ENCODE peak calls at places on chromosomes 2 and 18, in nine cellular contexts. E is mammary epithelial cell, Q is endodermal cell, B is transverse colon, G is GM23248, U is SJSA1, H is BJ, J is mesenchymal stem cell, O is astrocyte. D is an unnamed sample. For H3K36me3 and H3K27me3, the result is how much of the 10 kb centered on the place peaks cover.

GRCh38 chr18:40222736-40223135 is 1732.3 kb upstream of the PIK3C3 start:
- DNase-seq in Q (no peak), J (peak), H (no peak), U (no peak), B (no peak), O (peak), G (peak), E (no peak), D (peak)

GRCh38 chr2:55865095-55865835 is 58.3 kb downstream of the EFEMP1 start:
- DNase-seq in J (peak), U (no peak), O (peak), E (peak), H (no peak), G (peak), Q (no peak), B (no peak), D (no peak)

GRCh38 chr2:55096586-55096985 is 46.3 kb upstream of the RTN4 start:
- DNase-seq in U (no peak), H (no peak), O (no peak), E (no peak), B (no peak), J (no peak), Q (no peak), G (no peak), D (no peak)

GRCh38 chr18:58601468-58602266 is 27.2 kb downstream of the ALPK2 start:
- DNase-seq in U (no peak), B (no peak), Q (peak), O (no peak), E (no peak), J (no peak), H (no peak), G (no peak), D (no peak)

GRCh38 chr2:177314194-177314593 is 49.7 kb upstream of the NFE2L2 start:
- DNase-seq in Q (no peak), E (peak), J (peak), B (no peak), U (no peak), H (peak), O (peak), G (peak), D (no peak)

GRCh38 chr18:39223283-39223682 is 1657.7 kb upstream of the CELF4 start:
- DNase-seq in E (no peak), B (no peak), Q (no peak), J (no peak), U (no peak), G (no peak), H (no peak), O (no peak), D (no peak)

GRCh38 chr18:57353137-57353939 is 981 bp downstream of the ST8SIA3 start:
- DNase-seq in B (no peak), G (no peak), U (no peak), Q (peak), O (no peak), E (no peak), H (no peak), J (no peak), D (no peak)

GRCh38 chr2:237723613-237724012 is 75.0 kb upstream of the RBM44 start:
- DNase-seq in Q (peak), G (peak), E (peak), J (peak), O (peak), B (peak), U (no peak), H (no peak), D (peak)

GRCh38 chr2:132875193-132875592 is 205.2 kb upstream of the LYPD1 start:
- DNase-seq in O (no peak), B (no peak), J (no peak), E (no peak), H (no peak), G (no peak), U (no peak), Q (peak), D (no peak)

GRCh38 chr18:59047321-59047991 is 92.2 kb upstream of the SEC11C start:
- DNase-seq in H (no peak), U (no peak), Q (no peak), O (no peak), E (no peak), B (no peak), G (no peak), J (no peak), D (no peak)

GRCh38 chr18:72544092-72544886 is at the start of gene CBLN2:
- DNase-seq in H (no peak), E (peak), J (no peak), U (peak), B (peak), Q (peak), G (peak), O (peak), D (peak)

GRCh38 chr2:120435671-120436459 is 89.9 kb downstream of the INHBB start:
- DNase-seq in J (no peak), E (no peak), H (no peak), B (no peak), O (no peak), Q (peak), U (no peak), G (no peak), D (no peak)

GRCh38 chr2:237451582-237452469 is 35.2 kb upstream of the MLPH start:
- DNase-seq in G (no peak), E (no peak), O (no peak), Q (peak), U (no peak), J (no peak), H (no peak), B (no peak), D (no peak)

GRCh38 chr18:62407660-62408059 is 82.5 kb downstream of the TNFRSF11A start:
- DNase-seq in O (no peak), G (no peak), H (no peak), Q (no peak), E (no peak), J (no peak), U (no peak), B (no peak), D (no peak)

GRCh38 chr2:190984595-190984994 is 29.4 kb downstream of the STAT1 start:
- DNase-seq in J (no peak), Q (no peak), U (no peak), G (peak), B (no peak), E (peak), O (peak), H (no peak), D (peak)

GRCh38 chr18:37188016-37188791 is 359.3 kb downstream of the KIAA1328 start:
- DNase-seq in E (no peak), B (no peak), J (no peak), Q (no peak), H (no peak), U (no peak), O (peak), G (peak), D (peak)

GRCh38 chr18:6629635-6630140 is 99.8 kb upstream of the ARHGAP28 start:
- DNase-seq in H (no peak), O (peak), Q (no peak), G (peak), E (peak), B (no peak), U (no peak), J (no peak), D (no peak)

GRCh38 chr2:138846216-138846821 is 66.1 kb upstream of the NXPH2 start:
- DNase-seq in E (peak), Q (no peak), U (peak), G (peak), B (no peak), J (peak), O (no peak), H (no peak), D (no peak)

GRCh38 chr2:100213595-100213994 is 71.2 kb upstream of the AFF3 start:
- DNase-seq in J (no peak), U (no peak), H (no peak), G (no peak), B (peak), Q (no peak), E (no peak), O (no peak), D (peak)

GRCh38 chr18:39455300-39455699 is 1889.7 kb upstream of the CELF4 start:
- DNase-seq in J (peak), O (peak), H (no peak), B (no peak), Q (no peak), E (peak), G (peak), U (no peak), D (peak)

DNA sequence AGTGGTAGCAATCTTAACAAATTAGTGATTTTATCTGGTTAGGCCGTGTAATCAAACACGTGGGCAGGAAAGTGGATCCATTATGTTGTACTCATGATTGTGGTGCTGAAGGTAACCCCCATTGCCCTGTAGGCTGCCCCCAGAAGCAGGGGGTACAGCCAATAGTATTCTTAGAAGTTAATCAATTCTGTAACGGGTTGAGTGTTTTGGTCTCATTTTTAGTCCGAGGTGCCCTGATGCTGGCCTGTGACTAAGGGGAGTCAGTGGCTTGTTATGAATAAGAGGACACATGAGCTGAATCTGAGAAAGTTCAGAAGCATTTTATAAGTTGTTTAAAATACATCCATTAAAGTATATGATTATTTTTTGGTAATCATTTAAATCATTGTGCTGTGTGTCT is 8.6 kb downstream of the EPAS1 start:
- DNase-seq in G (no peak), U (no peak), H (no peak), O (no peak), B (no peak), Q (no peak), J (no peak), E (no peak), D (no peak)
- H3K4me3 ChIP-seq in G (no peak), U (no peak), H (no peak), O (no peak), B (no peak), Q (no peak), J (no peak), E (no peak), D (no peak)

GRCh38 chr2:118102433-118103082 is 14.3 kb downstream of the INSIG2 start:
- DNase-seq in J (no peak), E (peak), O (peak), Q (no peak), B (no peak), U (no peak), G (peak), H (no peak), D (no peak)

GRCh38 chr2:118098307-118098706 is 10.0 kb downstream of the INSIG2 start:
- DNase-seq in G (no peak), B (no peak), O (no peak), Q (no peak), J (no peak), H (no peak), E (no peak), U (no peak), D (no peak)

GRCh38 chr2:118105497-118105896 is 17.2 kb downstream of the INSIG2 start:
- DNase-seq in U (no peak), H (no peak), O (no peak), E (no peak), G (no peak), J (no peak), B (no peak), Q (no peak), D (no peak)

GRCh38 chr2:118103963-118104942 is 16.0 kb downstream of the INSIG2 start:
- DNase-seq in Q (no peak), G (no peak), J (no peak), B (no peak), E (no peak), O (no peak), U (no peak), H (no peak), D (no peak)
- H3K36me3 ChIP-seq in Q (under half), G (under half), J (half or more), B (under half), E (under half), O (under half), U (under half), H (under half), D (under half)

GRCh38 chr2:203873921-203874631 is 6.5 kb downstream of the CTLA4 start:
- DNase-seq in O (no peak), H (no peak), Q (no peak), G (no peak), J (no peak), E (peak), U (no peak), B (no peak), D (no peak)

GRCh38 chr2:203875471-203875870 is 7.9 kb downstream of the CTLA4 start:
- DNase-seq in G (no peak), J (no peak), U (no peak), H (no peak), E (no peak), B (no peak), Q (no peak), O (no peak), D (no peak)

GRCh38 chr2:203870942-203871341 is 3.4 kb downstream of the CTLA4 start:
- DNase-seq in E (no peak), O (no peak), H (no peak), J (no peak), U (no peak), B (no peak), G (no peak), Q (no peak), D (no peak)

GRCh38 chr2:203871371-203871983 is 3.9 kb downstream of the CTLA4 start:
- DNase-seq in G (no peak), Q (no peak), J (no peak), U (no peak), B (no peak), H (no peak), O (no peak), E (no peak), D (no peak)

GRCh38 chr2:203873461-203873860 is 5.9 kb downstream of the CTLA4 start:
- DNase-seq in U (no peak), H (no peak), Q (no peak), E (no peak), B (no peak), O (no peak), J (no peak), G (no peak), D (no peak)
- H3K27me3 ChIP-seq in U (under half), H (under half), Q (under half), E (under half), B (under half), O (under half), J (under half), G (half or more), D (under half)

GRCh38 chr2:234212534-234212933 is 162.0 kb downstream of the SPP2 start:
- DNase-seq in O (no peak), E (no peak), U (no peak), J (no peak), H (no peak), G (no peak), B (no peak), Q (no peak), D (no peak)
- H3K4me3 ChIP-seq in O (no peak), E (no peak), U (no peak), J (no peak), H (no peak), G (no peak), B (no peak), Q (no peak), D (no peak)

DNA sequence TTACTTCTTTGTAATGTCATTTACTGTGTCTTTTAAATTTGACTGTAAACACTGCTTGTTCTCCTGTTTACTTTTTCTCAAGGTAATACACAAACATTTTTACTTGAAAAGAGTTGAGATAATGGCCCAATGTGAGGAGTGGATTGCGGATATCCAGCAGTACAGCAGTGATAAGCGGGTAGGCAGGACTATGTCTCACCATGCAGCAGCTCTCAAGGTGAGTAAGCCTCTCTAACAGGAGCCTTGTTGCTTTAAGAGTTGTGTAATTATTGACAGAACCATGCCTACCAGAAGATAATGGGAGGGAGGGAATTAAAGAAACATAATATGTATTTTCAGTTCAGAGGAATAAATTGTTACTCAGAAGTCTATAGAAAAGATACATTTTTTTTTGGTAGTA is 16.5 kb upstream of the TTC27 start:
- DNase-seq in J (no peak), Q (no peak), G (no peak), H (no peak), B (no peak), O (no peak), U (no peak), E (no peak), D (no peak)
- H3K36me3 ChIP-seq in J (half or more), Q (half or more), G (half or more), H (under half), B (under half), O (under half), U (half or more), E (under half), D (under half)

GRCh38 chr2:108905906-108906305 is 83.1 kb downstream of the EDAR start:
- DNase-seq in O (no peak), Q (peak), J (no peak), E (no peak), U (no peak), G (no peak), H (no peak), B (no peak), D (no peak)
- H3K27me3 ChIP-seq in O (under half), Q (under half), J (under half), E (under half), U (under half), G (half or more), H (under half), B (under half), D (under half)

GRCh38 chr2:61338447-61338846 is 132.4 kb downstream of the USP34 start:
- DNase-seq in B (no peak), H (no peak), O (no peak), Q (no peak), U (no peak), G (no peak), E (no peak), J (no peak), D (no peak)
- H3K4me3 ChIP-seq in B (no peak), H (no peak), O (no peak), Q (no peak), U (no peak), G (no peak), E (no peak), J (no peak), D (no peak)

GRCh38 chr18:9570255-9570654 is 44.1 kb downstream of the PPP4R1 start:
- DNase-seq in Q (no peak), G (no peak), H (no peak), E (no peak), O (no peak), B (no peak), J (no peak), U (no peak), D (no peak)

GRCh38 chr18:9571546-9571945 is 42.8 kb downstream of the PPP4R1 start:
- DNase-seq in O (no peak), J (no peak), B (no peak), G (no peak), H (no peak), U (no peak), Q (no peak), E (no peak), D (no peak)

GRCh38 chr18:9569178-9569577 is 45.2 kb downstream of the PPP4R1 start:
- DNase-seq in E (no peak), J (no peak), U (no peak), H (no peak), G (no peak), Q (no peak), B (no peak), O (no peak), D (no peak)

GRCh38 chr18:9565407-9565806 is 49.0 kb downstream of the PPP4R1 start:
- DNase-seq in E (no peak), H (no peak), Q (no peak), U (no peak), B (no peak), O (no peak), G (no peak), J (no peak), D (no peak)

DNA sequence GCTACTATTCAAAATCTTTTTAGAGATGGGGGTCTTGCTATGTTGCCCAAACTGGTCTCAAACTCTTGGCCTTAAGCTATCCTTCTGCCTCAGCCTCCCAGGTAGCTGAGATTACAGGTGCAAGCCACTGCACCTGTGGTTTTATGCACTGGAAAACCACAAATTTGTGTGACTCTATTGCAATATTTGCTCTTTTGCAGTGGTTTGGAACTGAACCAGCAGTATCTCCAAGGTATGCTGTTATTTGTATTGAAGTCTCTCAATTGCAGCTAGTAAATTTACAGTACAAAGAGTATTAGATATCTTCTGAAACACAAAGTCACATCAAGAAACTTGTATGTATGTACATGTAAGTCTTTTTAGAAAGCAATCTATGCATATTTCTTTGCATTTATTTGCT is 46.2 kb downstream of the PPP4R1 start:
- DNase-seq in H (no peak), B (no peak), O (no peak), U (no peak), Q (no peak), G (no peak), J (no peak), E (no peak), D (no peak)
- H3K36me3 ChIP-seq in H (under half), B (under half), O (under half), U (half or more), Q (half or more), G (under half), J (half or more), E (half or more), D (half or more)

GRCh38 chr2:60832621-60833020 is 48.8 kb upstream of the REL start:
- DNase-seq in Q (no peak), H (no peak), E (no peak), G (no peak), O (no peak), U (no peak), B (no peak), J (no peak), D (no peak)

GRCh38 chr2:60827369-60827768 is 54.0 kb upstream of the REL start:
- DNase-seq in G (no peak), H (no peak), Q (no peak), J (no peak), U (no peak), E (no peak), O (no peak), B (no peak), D (no peak)

GRCh38 chr2:60830991-60831390 is 50.4 kb upstream of the REL start:
- DNase-seq in G (no peak), Q (no peak), U (no peak), B (no peak), J (no peak), O (no peak), H (no peak), E (peak), D (no peak)

GRCh38 chr2:60834270-60834717 is 47.1 kb upstream of the REL start:
- DNase-seq in O (no peak), E (no peak), B (no peak), H (no peak), G (no peak), U (no peak), J (no peak), Q (no peak), D (no peak)

GRCh38 chr2:60831921-60832320 is 49.5 kb upstream of the REL start:
- DNase-seq in H (no peak), J (no peak), U (no peak), O (no peak), G (no peak), Q (no peak), E (no peak), B (no peak), D (no peak)
- H3K27me3 ChIP-seq in H (under half), J (under half), U (under half), O (under half), G (under half), Q (under half), E (under half), B (under half), D (under half)

D was measured in MG63.